ENCODE peak calls at places on chromosomes 6 and 20, in six cellular contexts. One of them, this sample, is unnamed. For H3K4me1, the result is how much of the 10 kb centered on the place peaks cover.

GRCh38 chr6:142542704-142543233 is 241.0 kb downstream of the ADGRG6 start:
- DNase-seq in adrenal gland: peak
- DNase-seq in Peyer's patch: peak
- DNase-seq in psoas muscle: peak
- DNase-seq in hepatocyte: peak
- DNase-seq in right atrium auricular region: peak
- DNase-seq in this sample: peak

GRCh38 chr6:28720357-28721231 is 194.9 kb downstream of the GPX5 start:
- DNase-seq in adrenal gland: no peak
- DNase-seq in Peyer's patch: no peak
- DNase-seq in psoas muscle: no peak
- DNase-seq in hepatocyte: no peak
- DNase-seq in right atrium auricular region: no peak
- DNase-seq in this sample: no peak

GRCh38 chr6:148242180-148242579 is 100.5 kb upstream of the SASH1 start:
- DNase-seq in adrenal gland: no peak
- DNase-seq in Peyer's patch: no peak
- DNase-seq in psoas muscle: no peak
- DNase-seq in hepatocyte: no peak
- DNase-seq in right atrium auricular region: no peak
- DNase-seq in this sample: no peak

GRCh38 chr6:139230421-139230840 is 61.4 kb downstream of the TXLNB start:
- DNase-seq in adrenal gland: no peak
- DNase-seq in Peyer's patch: no peak
- DNase-seq in psoas muscle: no peak
- DNase-seq in hepatocyte: peak
- DNase-seq in right atrium auricular region: no peak
- DNase-seq in this sample: no peak

GRCh38 chr6:169709293-169709692 is 7.4 kb downstream of the C6orf120 start:
- DNase-seq in adrenal gland: no peak
- DNase-seq in Peyer's patch: no peak
- DNase-seq in psoas muscle: no peak
- DNase-seq in hepatocyte: no peak
- DNase-seq in right atrium auricular region: no peak
- DNase-seq in this sample: no peak

GRCh38 chr20:9302073-9302425 is 212.3 kb upstream of the LAMP5 start:
- DNase-seq in adrenal gland: no peak
- DNase-seq in Peyer's patch: no peak
- DNase-seq in psoas muscle: no peak
- DNase-seq in hepatocyte: no peak
- DNase-seq in right atrium auricular region: no peak
- DNase-seq in this sample: no peak

GRCh38 chr20:36802326-36803223 is 29.0 kb upstream of the DSN1 start:
- DNase-seq in adrenal gland: peak
- DNase-seq in Peyer's patch: no peak
- DNase-seq in psoas muscle: no peak
- DNase-seq in hepatocyte: no peak
- DNase-seq in right atrium auricular region: no peak
- DNase-seq in this sample: no peak

GRCh38 chr6:156310701-156311100 is 466.5 kb upstream of the ARID1B start:
- DNase-seq in adrenal gland: no peak
- DNase-seq in Peyer's patch: no peak
- DNase-seq in psoas muscle: no peak
- DNase-seq in hepatocyte: no peak
- DNase-seq in right atrium auricular region: no peak
- DNase-seq in this sample: no peak

GRCh38 chr6:106106276-106107042 is 20.3 kb downstream of the PRDM1 start:
- DNase-seq in adrenal gland: no peak
- DNase-seq in Peyer's patch: no peak
- DNase-seq in psoas muscle: no peak
- DNase-seq in hepatocyte: no peak
- DNase-seq in right atrium auricular region: no peak
- DNase-seq in this sample: no peak

GRCh38 chr20:48321271-48321670 is 506.5 kb downstream of the PREX1 start:
- DNase-seq in adrenal gland: no peak
- DNase-seq in Peyer's patch: no peak
- DNase-seq in psoas muscle: no peak
- DNase-seq in hepatocyte: no peak
- DNase-seq in right atrium auricular region: no peak
- DNase-seq in this sample: no peak

GRCh38 chr20:36234771-36235320 is 1.4 kb upstream of the AAR2 start:
- DNase-seq in adrenal gland: no peak
- DNase-seq in Peyer's patch: no peak
- DNase-seq in psoas muscle: no peak
- DNase-seq in hepatocyte: no peak
- DNase-seq in right atrium auricular region: no peak
- DNase-seq in this sample: no peak

GRCh38 chr6:6918216-6918983 is 189.4 kb upstream of the RREB1 start:
- DNase-seq in adrenal gland: peak
- DNase-seq in Peyer's patch: no peak
- DNase-seq in psoas muscle: no peak
- DNase-seq in hepatocyte: no peak
- DNase-seq in right atrium auricular region: no peak
- DNase-seq in this sample: no peak

GRCh38 chr6:21808551-21809181 is 215.1 kb downstream of the SOX4 start:
- DNase-seq in adrenal gland: peak
- DNase-seq in Peyer's patch: no peak
- DNase-seq in psoas muscle: no peak
- DNase-seq in hepatocyte: peak
- DNase-seq in right atrium auricular region: no peak
- DNase-seq in this sample: no peak

GRCh38 chr20:49687595-49688567 is 25.8 kb downstream of the B4GALT5 start:
- DNase-seq in adrenal gland: no peak
- DNase-seq in Peyer's patch: no peak
- DNase-seq in psoas muscle: no peak
- DNase-seq in hepatocyte: no peak
- DNase-seq in right atrium auricular region: no peak
- DNase-seq in this sample: no peak

GRCh38 chr20:49851234-49851755 is 38.7 kb downstream of the SLC9A8 start:
- DNase-seq in adrenal gland: peak
- DNase-seq in Peyer's patch: no peak
- DNase-seq in psoas muscle: no peak
- DNase-seq in hepatocyte: no peak
- DNase-seq in right atrium auricular region: peak
- DNase-seq in this sample: no peak

GRCh38 chr6:36177166-36177565 is 19.4 kb upstream of the BRPF3 start:
- DNase-seq in adrenal gland: no peak
- DNase-seq in Peyer's patch: no peak
- DNase-seq in psoas muscle: no peak
- DNase-seq in hepatocyte: no peak
- DNase-seq in right atrium auricular region: no peak
- DNase-seq in this sample: no peak

GRCh38 chr20:16404171-16404570 is 169.1 kb downstream of the KIF16B start:
- DNase-seq in adrenal gland: no peak
- DNase-seq in Peyer's patch: no peak
- DNase-seq in psoas muscle: no peak
- DNase-seq in hepatocyte: no peak
- DNase-seq in right atrium auricular region: no peak
- DNase-seq in this sample: no peak

GRCh38 chr20:62840244-62841197 is 21.1 kb downstream of the TCFL5 start:
- DNase-seq in adrenal gland: no peak
- DNase-seq in Peyer's patch: no peak
- DNase-seq in psoas muscle: no peak
- DNase-seq in hepatocyte: peak
- DNase-seq in right atrium auricular region: no peak
- DNase-seq in this sample: no peak

GRCh38 chr6:87826376-87826775 is 124.3 kb upstream of the AKIRIN2 start:
- DNase-seq in adrenal gland: no peak
- DNase-seq in Peyer's patch: no peak
- DNase-seq in psoas muscle: no peak
- DNase-seq in hepatocyte: no peak
- DNase-seq in right atrium auricular region: no peak
- DNase-seq in this sample: no peak

GRCh38 chr6:138334000-138334399 is 43.7 kb upstream of the SMIM28 start:
- DNase-seq in adrenal gland: no peak
- DNase-seq in Peyer's patch: no peak
- DNase-seq in psoas muscle: no peak
- DNase-seq in hepatocyte: no peak
- DNase-seq in right atrium auricular region: no peak
- DNase-seq in this sample: peak

GRCh38 chr6:35302604-35303218 is 5.1 kb downstream of the DEF6 start:
- DNase-seq in adrenal gland: peak
- DNase-seq in Peyer's patch: peak
- DNase-seq in psoas muscle: peak
- DNase-seq in hepatocyte: peak
- DNase-seq in right atrium auricular region: no peak
- DNase-seq in this sample: peak

GRCh38 chr6:44696686-44697085 is 309.2 kb downstream of the CDC5L start:
- DNase-seq in adrenal gland: no peak
- DNase-seq in Peyer's patch: no peak
- DNase-seq in psoas muscle: no peak
- DNase-seq in hepatocyte: no peak
- DNase-seq in right atrium auricular region: no peak
- DNase-seq in this sample: no peak

GRCh38 chr6:52612336-52613096 is 35.7 kb upstream of the TRAM2 start:
- DNase-seq in adrenal gland: no peak
- DNase-seq in Peyer's patch: no peak
- DNase-seq in psoas muscle: no peak
- DNase-seq in hepatocyte: no peak
- DNase-seq in right atrium auricular region: no peak
- DNase-seq in this sample: no peak

GRCh38 chr6:143901885-143902708 is 37.8 kb downstream of the ZC2HC1B start:
- DNase-seq in adrenal gland: peak
- DNase-seq in Peyer's patch: no peak
- DNase-seq in psoas muscle: no peak
- DNase-seq in hepatocyte: peak
- DNase-seq in right atrium auricular region: no peak
- DNase-seq in this sample: peak

GRCh38 chr20:25032478-25033183 is 25.3 kb downstream of the ACSS1 start:
- DNase-seq in adrenal gland: no peak
- DNase-seq in Peyer's patch: no peak
- DNase-seq in psoas muscle: no peak
- DNase-seq in hepatocyte: no peak
- DNase-seq in right atrium auricular region: peak
- DNase-seq in this sample: peak

GRCh38 chr6:53048431-53049195 is 16.6 kb upstream of the FBXO9 start:
- DNase-seq in adrenal gland: no peak
- DNase-seq in Peyer's patch: no peak
- DNase-seq in psoas muscle: no peak
- DNase-seq in hepatocyte: no peak
- DNase-seq in right atrium auricular region: no peak
- DNase-seq in this sample: no peak

GRCh38 chr6:3261921-3262320 is 3.2 kb downstream of the PSMG4 start:
- DNase-seq in adrenal gland: no peak
- DNase-seq in Peyer's patch: no peak
- DNase-seq in psoas muscle: no peak
- DNase-seq in hepatocyte: no peak
- DNase-seq in right atrium auricular region: no peak
- DNase-seq in this sample: no peak

GRCh38 chr6:12749531-12750379 is 33.2 kb downstream of the PHACTR1 start:
- DNase-seq in adrenal gland: no peak
- DNase-seq in Peyer's patch: no peak
- DNase-seq in psoas muscle: no peak
- DNase-seq in hepatocyte: no peak
- DNase-seq in right atrium auricular region: no peak
- DNase-seq in this sample: no peak

GRCh38 chr20:4195499-4195898 is 180.1 kb upstream of the RNF24 start:
- DNase-seq in adrenal gland: no peak
- DNase-seq in Peyer's patch: no peak
- DNase-seq in psoas muscle: no peak
- DNase-seq in hepatocyte: no peak
- DNase-seq in right atrium auricular region: no peak
- DNase-seq in this sample: no peak

GRCh38 chr20:39338977-39339376 is 376.8 kb downstream of the DHX35 start:
- DNase-seq in adrenal gland: peak
- DNase-seq in Peyer's patch: peak
- DNase-seq in psoas muscle: no peak
- DNase-seq in hepatocyte: peak
- DNase-seq in right atrium auricular region: no peak
- DNase-seq in this sample: peak

GRCh38 chr6:150840185-150840584 is 25.3 kb upstream of the MTHFD1L start:
- DNase-seq in adrenal gland: no peak
- DNase-seq in Peyer's patch: no peak
- DNase-seq in psoas muscle: no peak
- DNase-seq in hepatocyte: no peak
- DNase-seq in right atrium auricular region: no peak
- DNase-seq in this sample: no peak
- TF ChIP-seq CTCF in adrenal gland: no peak
- TF ChIP-seq CTCF in Peyer's patch: no peak
- TF ChIP-seq CTCF in psoas muscle: no peak
- TF ChIP-seq CTCF in hepatocyte: no peak
- TF ChIP-seq CTCF in right atrium auricular region: no peak
- TF ChIP-seq CTCF in this sample: no peak

GRCh38 chr20:57007171-57007540 is 259.3 kb downstream of the BMP7 start:
- DNase-seq in adrenal gland: no peak
- DNase-seq in Peyer's patch: no peak
- DNase-seq in psoas muscle: no peak
- DNase-seq in hepatocyte: no peak
- DNase-seq in right atrium auricular region: no peak
- DNase-seq in this sample: no peak
- H3K4me1 ChIP-seq in adrenal gland: under half
- H3K4me1 ChIP-seq in Peyer's patch: under half
- H3K4me1 ChIP-seq in psoas muscle: under half
- H3K4me1 ChIP-seq in hepatocyte: under half
- H3K4me1 ChIP-seq in right atrium auricular region: under half
- H3K4me1 ChIP-seq in this sample: under half

GRCh38 chr20:20860078-20860806 is 147.8 kb upstream of the RALGAPA2 start:
- DNase-seq in adrenal gland: peak
- DNase-seq in Peyer's patch: peak
- DNase-seq in psoas muscle: peak
- DNase-seq in hepatocyte: peak
- DNase-seq in right atrium auricular region: peak
- DNase-seq in this sample: peak
- TF ChIP-seq CTCF in adrenal gland: peak
- TF ChIP-seq CTCF in Peyer's patch: peak
- TF ChIP-seq CTCF in psoas muscle: peak
- TF ChIP-seq CTCF in hepatocyte: peak
- TF ChIP-seq CTCF in right atrium auricular region: peak
- TF ChIP-seq CTCF in this sample: peak

DNA sequence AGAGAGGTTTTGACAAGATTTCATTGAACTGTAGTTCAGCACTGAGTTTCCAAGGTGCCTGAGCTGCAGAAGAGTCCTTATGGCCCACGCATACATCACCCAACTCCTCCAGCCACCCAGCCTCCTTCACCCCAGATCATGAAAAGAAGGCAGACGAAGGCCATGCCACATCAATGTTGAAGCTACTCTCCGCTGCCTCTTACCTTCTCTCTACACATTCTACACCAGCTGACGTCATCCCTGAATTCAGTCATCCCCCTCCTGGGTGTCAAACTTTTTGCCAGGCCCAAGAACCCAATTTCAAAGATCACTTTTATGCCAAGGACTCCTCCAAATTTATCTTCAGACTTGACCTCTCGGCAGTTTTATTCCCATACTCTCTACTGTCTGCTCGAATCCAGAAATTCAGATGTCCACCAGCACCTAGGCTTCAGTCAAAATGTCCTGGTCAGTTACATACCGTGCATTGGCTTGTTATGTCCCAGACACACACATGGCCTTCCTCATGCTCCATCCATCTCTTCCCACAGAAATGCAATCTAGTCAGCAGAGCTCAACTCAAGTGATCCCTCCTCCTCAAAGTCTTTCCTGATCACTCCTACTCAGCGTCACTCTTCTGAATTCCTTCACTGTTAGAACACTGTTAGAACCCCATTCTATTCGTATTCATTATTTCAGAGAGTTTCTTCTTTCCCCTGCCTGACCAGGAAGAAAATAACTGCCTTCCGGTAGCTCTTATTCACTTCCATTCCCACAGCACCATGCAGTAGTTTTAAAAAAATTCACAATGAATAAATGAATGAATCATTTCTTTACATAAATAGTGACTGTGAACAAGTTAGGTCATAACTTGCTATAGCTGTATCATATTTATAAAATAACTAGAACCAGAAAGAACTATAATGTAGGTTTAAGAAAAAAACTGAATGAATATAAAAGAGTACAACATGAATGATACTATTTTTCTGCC is 11.5 kb downstream of the ATXN1 start:
- DNase-seq in adrenal gland: no peak
- DNase-seq in Peyer's patch: no peak
- DNase-seq in psoas muscle: no peak
- DNase-seq in hepatocyte: no peak
- DNase-seq in right atrium auricular region: no peak
- DNase-seq in this sample: no peak
- H3K4me1 ChIP-seq in adrenal gland: under half
- H3K4me1 ChIP-seq in Peyer's patch: under half
- H3K4me1 ChIP-seq in psoas muscle: half or more
- H3K4me1 ChIP-seq in hepatocyte: half or more
- H3K4me1 ChIP-seq in right atrium auricular region: under half
- H3K4me1 ChIP-seq in this sample: half or more

This sample was measured in left ventricle myocardium inferior.